ENCODE peak calls at places on chromosomes 4 and X, in five cellular contexts. J is GM23248, E is lower leg skin, R is neural progenitor cell, F is fibroblast of the aortic adventitia. O is an unnamed sample.

GRCh38 chrX:68183612-68184214 is 249.6 kb downstream of the OPHN1 start:
- DNase-seq in E (no peak), F (peak), R (peak), J (peak), O (no peak)

GRCh38 chr4:83569967-83570366 is 34.1 kb downstream of the GPAT3 start:
- DNase-seq in J (no peak), E (no peak), R (no peak), F (no peak), O (no peak)

GRCh38 chr4:8176547-8177399 is 18.2 kb upstream of the ABLIM2 start:
- DNase-seq in F (peak), R (peak), J (peak), E (no peak), O (peak)

GRCh38 chrX:39983715-39984114 is 114.0 kb downstream of the BCOR start:
- DNase-seq in E (no peak), R (no peak), F (no peak), J (peak), O (no peak)

GRCh38 chr4:26206339-26206738 is 114.5 kb upstream of the RBPJ start:
- DNase-seq in F (peak), R (no peak), J (peak), E (no peak), O (peak)

GRCh38 chr4:53916431-53916889 is 147.9 kb downstream of the CHIC2 start:
- DNase-seq in E (no peak), R (no peak), J (peak), F (peak), O (no peak)

GRCh38 chr4:145755802-145756201 is 75.9 kb downstream of the C4orf51 start:
- DNase-seq in E (no peak), F (peak), J (peak), R (no peak), O (no peak)

GRCh38 chrX:15866141-15866540 is 11.5 kb upstream of the AP1S2 start:
- DNase-seq in J (no peak), R (no peak), E (no peak), F (no peak), O (no peak)

GRCh38 chrX:7170903-7171302 is 22.9 kb upstream of the PUDP start:
- DNase-seq in R (no peak), E (no peak), J (no peak), F (no peak), O (peak)

GRCh38 chr4:14961292-14961691 is 41.0 kb upstream of the CPEB2 start:
- DNase-seq in R (no peak), J (no peak), E (no peak), F (no peak), O (no peak)

GRCh38 chr4:7324651-7325121 is 110.0 kb downstream of the PSAPL1 start:
- DNase-seq in F (no peak), J (no peak), E (no peak), R (peak), O (no peak)

GRCh38 chr4:6916587-6917444 is 7.2 kb downstream of the TBC1D14 start:
- DNase-seq in R (no peak), E (peak), F (no peak), J (peak), O (peak)

GRCh38 chr4:102151696-102152095 is 193.6 kb downstream of the SLC39A8 start:
- DNase-seq in E (no peak), R (no peak), J (no peak), F (no peak), O (no peak)

GRCh38 chr4:7777871-7778523 is 161.7 kb downstream of the AFAP1 start:
- DNase-seq in F (no peak), R (no peak), E (no peak), J (no peak), O (no peak)

GRCh38 chrX:50635811-50636365 is 165.3 kb upstream of the DGKK start:
- DNase-seq in R (no peak), J (no peak), E (no peak), F (no peak), O (peak)

GRCh38 chr4:40548256-40548655 is 81.4 kb downstream of the RBM47 start:
- DNase-seq in R (no peak), E (no peak), J (peak), F (no peak), O (peak)

GRCh38 chr4:138561906-138562305 is 319.8 kb upstream of the SLC7A11 start:
- DNase-seq in R (no peak), J (no peak), F (no peak), E (no peak), O (no peak)

GRCh38 chr4:6331018-6331417 is 61.4 kb downstream of the WFS1 start:
- DNase-seq in F (peak), E (no peak), R (no peak), J (peak), O (peak)

GRCh38 chr4:12926189-12927066 is 557.7 kb downstream of the RAB28 start:
- DNase-seq in F (no peak), J (no peak), E (no peak), R (no peak), O (no peak)

GRCh38 chr4:336893-337142 is 796 bp upstream of the ZNF141 start:
- DNase-seq in F (no peak), E (peak), J (no peak), R (peak), O (peak)

GRCh38 chr4:102734591-102735385 is 26.0 kb downstream of the MANBA start:
- DNase-seq in R (no peak), E (no peak), F (no peak), J (peak), O (no peak)

GRCh38 chr4:151099976-151100417 is 569 bp downstream of the RPS3A start:
- DNase-seq in E (no peak), J (peak), R (no peak), F (peak), O (no peak)

GRCh38 chr4:84231539-84232055 is 267.5 kb downstream of the NKX6-1 start:
- DNase-seq in E (no peak), F (no peak), J (no peak), R (no peak), O (no peak)

GRCh38 chrX:71637848-71638247 is 19.5 kb upstream of the CXCR3 start:
- DNase-seq in F (peak), J (peak), E (no peak), R (no peak), O (no peak)

GRCh38 chrX:26889574-26889973 is 573.6 kb downstream of the PPP4R3C start:
- DNase-seq in F (no peak), J (peak), E (no peak), R (no peak), O (no peak)

GRCh38 chr4:154998284-154998683 is 210.2 kb upstream of the NPY2R start:
- DNase-seq in F (peak), R (no peak), J (peak), E (no peak), O (no peak)

GRCh38 chr4:166324321-166324720 is 451.3 kb downstream of the TLL1 start:
- DNase-seq in R (peak), J (no peak), E (no peak), F (peak), O (peak)

GRCh38 chrX:66672106-66672505 is 33.2 kb upstream of the EDA2R start:
- DNase-seq in R (no peak), J (peak), E (no peak), F (no peak), O (no peak)

GRCh38 chrX:11954196-11954595 is 184.1 kb upstream of the FRMPD4 start:
- DNase-seq in J (no peak), R (no peak), E (no peak), F (no peak), O (no peak)

GRCh38 chr4:83771113-83771705 is 235.3 kb downstream of the GPAT3 start:
- DNase-seq in F (peak), J (peak), E (no peak), R (peak), O (peak)

GRCh38 chrX:95754411-95754810 is 930.2 kb upstream of the DIAPH2 start:
- DNase-seq in E (no peak), J (no peak), F (no peak), R (no peak), O (no peak)

GRCh38 chr4:148311493-148311892 is 130.7 kb downstream of the NR3C2 start:
- DNase-seq in J (no peak), R (no peak), E (no peak), F (no peak), O (no peak)

GRCh38 chrX:151004085-151004484 is 20.9 kb downstream of the HMGB3 start:
- DNase-seq in J (peak), R (peak), E (no peak), F (no peak), O (no peak)

GRCh38 chrX:20382518-20383291 is 116.0 kb upstream of the RPS6KA3 start:
- DNase-seq in F (no peak), E (no peak), J (peak), R (no peak), O (no peak)

GRCh38 chr4:122798101-122798500 is 28.5 kb upstream of the FGF2 start:
- DNase-seq in E (peak), R (peak), F (peak), J (peak), O (peak)

GRCh38 chr4:174107749-174108354 is 175.6 kb downstream of the FBXO8 start:
- DNase-seq in F (no peak), E (no peak), R (no peak), J (no peak), O (no peak)

GRCh38 chr4:36322921-36323354 is 41.5 kb downstream of the DTHD1 start:
- DNase-seq in E (no peak), J (no peak), R (no peak), F (no peak), O (no peak)

GRCh38 chr4:20248155-20248558 is 3.5 kb upstream of the SLIT2 start:
- DNase-seq in E (peak), F (peak), R (peak), J (peak), O (no peak)

GRCh38 chr4:149555146-149555545 is 260.5 kb downstream of the IQCM start:
- DNase-seq in R (no peak), J (no peak), E (no peak), F (no peak), O (no peak)

GRCh38 chrX:103586659-103587058 is 1.3 kb downstream of the TCEAL4 start:
- DNase-seq in J (no peak), R (no peak), F (no peak), E (no peak), O (no peak)

GRCh38 chrX:103584606-103585005 is 709 bp upstream of the TCEAL4 start:
- DNase-seq in R (peak), J (no peak), F (no peak), E (no peak), O (no peak)

GRCh38 chrX:103585421-103586313 is at the start of gene TCEAL4:
- DNase-seq in J (peak), R (peak), F (peak), E (peak), O (peak)

DNA sequence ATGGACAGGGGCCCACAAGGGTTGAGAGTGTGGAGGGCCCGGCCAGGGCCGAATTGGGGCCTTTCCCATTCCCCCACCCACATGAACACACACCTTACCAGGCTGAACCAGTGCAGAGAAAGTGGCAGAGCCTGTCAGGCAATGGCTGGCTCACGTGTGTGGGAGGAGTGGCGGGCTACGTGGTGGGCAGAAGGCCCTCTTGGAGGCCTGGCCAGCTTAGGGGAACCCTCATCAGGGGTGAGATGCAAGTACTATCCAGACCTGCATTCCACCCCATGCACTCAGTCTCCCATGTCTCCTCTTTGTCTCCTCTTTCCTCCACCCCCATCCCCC is 965 bp downstream of the TCEAL4 start:
- DNase-seq in F (peak), R (no peak), J (peak), E (no peak), O (peak)
- H3K4me3 ChIP-seq in F (peak), R (peak), J (peak), E (peak), O (peak)

GRCh38 chr4:99349338-99349737 is 3.2 kb downstream of the ADH1C start:
- DNase-seq in E (no peak), J (no peak), R (no peak), F (no peak), O (no peak)

GRCh38 chr4:99356992-99357391 is 4.4 kb upstream of the ADH1C start:
- DNase-seq in F (no peak), J (no peak), R (no peak), E (no peak), O (no peak)

GRCh38 chr4:99351487-99351886 is 1.1 kb downstream of the ADH1C start:
- DNase-seq in E (no peak), J (no peak), R (no peak), F (no peak), O (no peak)

GRCh38 chr4:99352602-99353580 is at the start of gene ADH1C:
- DNase-seq in F (peak), E (no peak), J (no peak), R (no peak), O (no peak)
- H3K4me3 ChIP-seq in F (no peak), E (no peak), J (no peak), R (no peak), O (no peak)

DNA sequence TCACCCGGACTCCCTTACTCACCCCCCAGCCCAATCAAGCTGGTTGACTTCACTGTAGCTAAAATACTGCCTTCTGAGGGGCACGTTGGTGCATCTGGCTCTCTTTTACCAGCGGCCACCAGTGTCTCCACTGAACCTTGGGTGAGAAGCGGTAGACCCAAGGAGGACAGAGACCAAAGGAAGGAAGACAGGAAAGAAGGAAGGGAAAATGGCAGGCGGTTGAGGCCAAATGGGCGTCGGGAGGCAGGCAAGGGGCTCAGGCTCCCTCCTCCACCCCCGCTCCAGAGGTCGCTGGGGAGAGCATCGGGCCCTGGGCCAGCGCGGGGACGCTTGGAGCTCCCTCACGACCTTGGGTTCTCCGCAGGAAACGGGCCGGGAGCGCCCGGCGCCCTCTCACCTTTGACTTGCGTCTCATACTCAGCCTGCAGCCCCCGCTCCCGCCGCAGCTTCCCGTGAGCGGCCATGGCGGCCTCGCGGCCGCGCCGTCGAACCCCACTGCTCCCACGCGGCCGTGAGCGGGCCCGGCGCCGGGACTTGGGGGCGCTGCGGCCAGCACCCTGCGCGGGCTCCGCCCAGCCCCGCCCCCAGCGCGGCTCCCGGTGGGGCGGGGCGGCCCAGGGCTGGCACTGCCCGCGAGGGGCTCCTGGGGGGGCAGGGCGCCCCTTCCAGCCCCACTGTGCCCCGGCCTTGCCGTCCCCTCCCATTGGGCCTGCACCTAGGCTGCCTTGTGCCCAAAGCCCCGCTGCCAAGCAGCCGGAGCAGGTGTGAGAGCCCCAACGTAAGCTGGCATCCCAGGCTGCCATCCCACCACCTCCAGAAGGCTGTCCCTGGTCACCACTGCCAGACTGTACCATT is at the start of gene ARHGAP4:
- DNase-seq in R (peak), J (no peak), E (no peak), F (no peak), O (no peak)
- H3K4me3 ChIP-seq in R (peak), J (peak), E (no peak), F (peak), O (no peak)

DNA sequence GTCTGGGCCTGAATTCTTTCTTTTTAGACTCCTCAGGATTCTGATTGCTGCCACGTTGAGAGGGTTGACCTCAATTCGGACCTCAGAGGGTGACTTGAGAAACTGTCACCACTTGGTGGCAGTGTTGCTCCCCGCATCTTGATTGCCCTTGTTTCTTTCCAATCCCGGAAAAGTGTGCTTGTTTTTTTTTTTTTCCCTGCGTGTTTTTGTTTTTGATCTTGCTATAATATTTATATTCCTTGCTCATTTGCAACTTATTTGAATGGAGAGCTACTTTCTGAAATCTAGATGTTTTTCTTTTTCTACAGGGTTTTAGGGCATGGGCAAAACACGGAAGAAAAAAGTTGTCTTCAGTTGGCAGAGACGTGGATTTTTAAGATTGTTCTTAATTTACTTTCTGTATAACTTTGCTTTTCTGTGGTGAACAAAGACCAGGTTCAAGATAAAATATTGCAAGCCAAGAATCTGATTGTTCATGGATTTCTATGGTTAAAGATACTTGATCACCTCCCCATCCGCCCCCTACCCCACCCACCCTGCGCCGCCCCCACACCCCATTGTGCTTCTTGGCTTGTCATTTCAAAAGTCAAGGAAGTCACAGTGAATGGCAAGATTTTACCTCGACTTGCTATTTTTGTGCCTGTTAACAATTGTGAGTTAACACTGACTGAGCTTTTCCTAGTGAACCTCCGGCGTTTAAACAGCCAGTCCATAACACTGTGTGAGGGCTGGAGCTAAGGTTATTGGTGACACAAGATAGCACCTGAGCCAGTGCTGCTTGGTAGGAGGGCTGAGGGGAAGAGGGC is 102.1 kb downstream of the PTTG2 start:
- DNase-seq in J (peak), F (peak), R (peak), E (peak), O (peak)
- H3K4me3 ChIP-seq in J (peak), F (peak), R (no peak), E (no peak), O (no peak)

DNA sequence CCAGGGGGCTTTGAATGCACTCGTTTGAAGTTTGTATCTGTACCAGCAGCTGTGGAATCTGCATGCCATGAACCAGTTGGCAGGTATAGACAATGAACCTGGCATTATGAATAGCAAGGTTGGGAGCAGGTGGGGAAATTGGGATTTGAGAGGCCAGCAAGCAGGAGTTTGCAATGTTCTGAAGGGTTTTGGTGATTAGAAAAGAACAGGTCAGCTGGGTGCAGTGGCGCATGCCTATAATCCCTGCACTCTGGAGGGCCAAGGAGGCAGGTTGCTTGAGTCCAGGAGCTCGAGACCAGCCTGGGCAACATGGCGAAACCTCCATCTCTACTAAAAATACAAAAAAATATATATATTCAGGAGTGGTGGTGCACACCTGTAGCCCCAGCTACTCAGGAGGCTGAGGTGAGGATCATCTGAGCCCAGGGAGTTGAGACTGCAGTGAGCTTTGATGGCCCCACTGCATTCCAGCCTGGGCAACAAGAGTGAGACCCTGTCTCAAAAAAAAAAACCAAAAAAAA is 64.0 kb downstream of the TSC22D3 start:
- DNase-seq in F (no peak), J (no peak), E (no peak), R (no peak), O (no peak)
- H3K4me3 ChIP-seq in F (no peak), J (no peak), E (no peak), R (no peak), O (no peak)

GRCh38 chr4:142566780-142567179 is 279.3 kb downstream of the INPP4B start:
- DNase-seq in J (no peak), F (no peak), R (no peak), E (no peak), O (no peak)

GRCh38 chr4:142566243-142566642 is 279.9 kb downstream of the INPP4B start:
- DNase-seq in J (no peak), R (no peak), F (no peak), E (no peak), O (no peak)

GRCh38 chr4:142565771-142566170 is 280.3 kb downstream of the INPP4B start:
- DNase-seq in R (no peak), J (no peak), E (no peak), F (no peak), O (no peak)

GRCh38 chr4:142567620-142568451 is 278.3 kb downstream of the INPP4B start:
- DNase-seq in R (peak), J (peak), E (no peak), F (peak), O (no peak)

DNA sequence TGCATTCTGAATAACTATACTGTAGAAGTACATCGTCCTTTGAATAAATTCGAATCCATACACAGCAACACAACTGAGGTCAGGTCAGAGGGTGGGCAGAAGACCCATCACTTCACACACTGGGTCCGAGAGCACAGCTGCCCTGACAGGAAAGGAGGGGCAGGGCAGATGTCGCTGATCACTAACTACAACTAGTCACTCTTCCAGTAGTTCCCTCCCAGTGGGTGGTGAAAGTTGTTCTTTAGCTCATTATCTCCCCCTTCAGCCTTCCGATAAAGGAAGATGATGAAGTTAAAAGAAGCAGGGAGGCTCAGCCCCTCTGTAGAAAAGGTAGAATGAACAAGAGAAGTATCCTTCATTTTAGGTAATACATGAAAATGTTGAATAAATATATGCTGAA is 278.9 kb downstream of the INPP4B start:
- DNase-seq in E (no peak), J (peak), R (peak), F (no peak), O (no peak)
- H3K4me3 ChIP-seq in E (no peak), J (no peak), R (no peak), F (no peak), O (no peak)

O was measured in testis.